ENCODE peak calls at places on chromosome 20, in nine cellular contexts. J is K562, L is cardiac muscle cell, W is body of pancreas, V is AG04450, R is psoas muscle, S is NB4, Q is endothelial cell of umbilical vein, C is tibial artery. U is an unnamed sample.

GRCh38 chr20:37226889-37227288 is 34.7 kb downstream of the GHRH start:
- DNase-seq in J (no peak), L (no peak), W (peak), V (no peak), R (peak), S (no peak), Q (no peak), C (peak), U (peak)

GRCh38 chr20:5945963-5946362 is 4.4 kb downstream of the TRMT6 start:
- DNase-seq in J (no peak), L (no peak), W (no peak), V (peak), R (no peak), S (peak), Q (peak), C (no peak), U (no peak)

GRCh38 chr20:57632286-57632685 is 12.1 kb upstream of the ZBP1 start:
- DNase-seq in J (no peak), L (no peak), W (no peak), V (no peak), R (no peak), S (no peak), Q (no peak), C (no peak), U (no peak)

GRCh38 chr20:41482647-41483552 is 116.3 kb upstream of the EMILIN3 start:
- DNase-seq in J (no peak), L (no peak), W (no peak), V (peak), R (no peak), S (no peak), Q (peak), C (no peak), U (no peak)

GRCh38 chr20:62485062-62485700 is 9.4 kb upstream of the GATA5 start:
- DNase-seq in J (peak), L (peak), W (peak), V (no peak), R (no peak), S (no peak), Q (no peak), C (no peak), U (no peak)

GRCh38 chr20:9025643-9026042 is 43.2 kb upstream of the PLCB4 start:
- DNase-seq in J (no peak), L (no peak), W (no peak), V (no peak), R (no peak), S (no peak), Q (no peak), C (no peak), U (no peak)

GRCh38 chr20:11302436-11302835 is 615.3 kb upstream of the BTBD3 start:
- DNase-seq in J (no peak), L (no peak), W (no peak), V (peak), R (no peak), S (no peak), Q (no peak), C (no peak), U (no peak)

GRCh38 chr20:36544134-36545018 is 3.1 kb downstream of the MYL9 start:
- DNase-seq in J (no peak), L (peak), W (peak), V (no peak), R (no peak), S (no peak), Q (peak), C (peak), U (no peak)

GRCh38 chr20:44711237-44711636 is 3.9 kb upstream of the CCN5 start:
- DNase-seq in J (no peak), L (no peak), W (no peak), V (no peak), R (no peak), S (no peak), Q (no peak), C (peak), U (no peak)

GRCh38 chr20:18395544-18395943 is 71.3 kb downstream of the DZANK1 start:
- DNase-seq in J (no peak), L (no peak), W (no peak), V (no peak), R (no peak), S (no peak), Q (no peak), C (no peak), U (no peak)

GRCh38 chr20:32602273-32602672 is 17.1 kb upstream of the NOL4L start:
- DNase-seq in J (no peak), L (no peak), W (no peak), V (no peak), R (no peak), S (no peak), Q (no peak), C (no peak), U (no peak)

DNA sequence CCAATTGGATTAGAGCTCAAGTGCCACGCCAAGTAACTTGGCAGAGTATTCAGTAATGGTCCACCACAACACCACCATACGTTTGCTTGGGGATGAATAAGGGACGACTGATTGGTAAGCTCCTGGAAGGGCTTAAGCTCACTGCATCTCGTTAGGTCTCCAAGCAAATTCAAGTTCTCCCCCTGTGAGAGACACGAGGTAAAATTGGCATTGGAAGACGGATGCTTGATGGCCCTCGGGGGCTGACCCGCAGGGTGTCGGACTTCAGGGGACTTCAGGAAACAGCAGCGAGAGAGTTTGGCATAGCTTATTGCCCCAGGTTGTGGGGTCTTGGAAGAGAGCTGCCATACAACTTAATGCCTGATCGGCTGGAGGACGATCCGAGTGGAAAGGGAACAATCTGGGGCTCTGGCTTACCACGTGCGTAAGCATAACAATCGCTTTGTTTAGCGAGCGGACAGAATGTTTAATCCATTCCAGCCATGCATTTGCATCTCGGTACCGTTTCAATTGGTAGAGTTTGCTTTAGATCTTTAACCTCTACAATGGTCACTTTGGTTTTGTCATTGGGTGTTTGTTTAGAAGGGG is 4.8 kb upstream of the ZNFX1 start:
- DNase-seq in J (no peak), L (no peak), W (no peak), V (no peak), R (no peak), S (peak), Q (no peak), C (no peak), U (no peak)
- H3K4me3 ChIP-seq in J (peak), L (no peak), W (no peak), V (peak), R (peak), S (peak), Q (peak), C (no peak), U (no peak)

GRCh38 chr20:23187759-23188158 is 101.6 kb upstream of the CD93 start:
- DNase-seq in J (no peak), L (no peak), W (peak), V (no peak), R (no peak), S (no peak), Q (no peak), C (peak), U (no peak)
- TF ChIP-seq CTCF in J (no peak), L (no peak), W (no peak), V (no peak), R (no peak), S (no peak), Q (no peak), C (no peak), U (no peak)

GRCh38 chr20:50587291-50587961 is 77.2 kb downstream of the PTPN1 start:
- DNase-seq in J (no peak), L (no peak), W (no peak), V (no peak), R (no peak), S (no peak), Q (no peak), C (no peak), U (peak)

GRCh38 chr20:50584687-50585086 is 74.5 kb downstream of the PTPN1 start:
- DNase-seq in J (no peak), L (no peak), W (no peak), V (no peak), R (no peak), S (no peak), Q (no peak), C (no peak), U (no peak)

GRCh38 chr20:50585214-50585613 is 75.0 kb downstream of the PTPN1 start:
- DNase-seq in J (no peak), L (no peak), W (no peak), V (no peak), R (no peak), S (no peak), Q (no peak), C (no peak), U (no peak)

GRCh38 chr20:50586531-50587232 is 76.5 kb downstream of the PTPN1 start:
- DNase-seq in J (no peak), L (no peak), W (no peak), V (no peak), R (no peak), S (no peak), Q (no peak), C (no peak), U (no peak)

GRCh38 chr20:50585678-50586077 is 75.5 kb downstream of the PTPN1 start:
- DNase-seq in J (no peak), L (no peak), W (no peak), V (no peak), R (no peak), S (no peak), Q (no peak), C (no peak), U (no peak)
- H3K4me3 ChIP-seq in J (no peak), L (no peak), W (no peak), V (no peak), R (no peak), S (no peak), Q (no peak), C (no peak), U (no peak)

GRCh38 chr20:60271597-60271996 is 313.4 kb downstream of the CDH26 start:
- DNase-seq in J (peak), L (peak), W (no peak), V (no peak), R (no peak), S (no peak), Q (no peak), C (no peak), U (no peak)
- TF ChIP-seq CTCF in J (no peak), L (no peak), W (no peak), V (peak), R (peak), S (no peak), Q (no peak), C (no peak), U (no peak)

DNA sequence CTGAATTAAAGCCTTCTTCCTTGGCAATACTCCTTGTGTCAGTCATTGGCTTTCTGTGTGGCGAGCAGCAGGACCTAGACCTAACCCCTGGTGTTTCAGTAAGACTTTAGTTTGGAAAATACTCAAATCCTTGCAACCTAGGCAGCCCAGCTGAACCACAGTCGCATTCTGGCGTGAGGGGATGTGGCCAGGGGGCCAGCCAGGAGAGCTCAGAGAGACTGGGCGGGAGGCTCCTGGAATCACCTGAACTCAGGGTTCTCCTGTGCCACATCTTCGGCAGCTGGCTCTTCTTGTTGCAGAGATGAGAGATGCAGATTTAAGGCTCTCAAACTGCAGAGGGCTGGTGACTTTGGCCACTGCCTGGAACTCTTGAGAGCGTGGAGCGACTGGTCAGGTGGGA is 102.7 kb downstream of the SYNDIG1 start:
- DNase-seq in J (no peak), L (no peak), W (no peak), V (no peak), R (no peak), S (no peak), Q (no peak), C (no peak), U (no peak)
- H3K4me3 ChIP-seq in J (no peak), L (no peak), W (no peak), V (no peak), R (no peak), S (no peak), Q (no peak), C (no peak), U (no peak)

GRCh38 chr20:59776626-59777320 is 156.7 kb downstream of the SYCP2 start:
- DNase-seq in J (no peak), L (no peak), W (no peak), V (no peak), R (no peak), S (peak), Q (no peak), C (peak), U (no peak)
- TF ChIP-seq CTCF in J (no peak), L (no peak), W (no peak), V (no peak), R (no peak), S (no peak), Q (no peak), C (no peak), U (no peak)